ENCODE peak calls at places on chromosomes 13 and 19, in seven cellular contexts. M, D, E, I, L, S and T are unnamed samples.

GRCh38 chr13:109668433-109669233 is 117.8 kb downstream of the IRS2 start:
- DNase-seq in M (no peak), D (no peak), E (no peak), I (no peak), L (no peak), S (no peak), T (no peak)

GRCh38 chr13:27339299-27339698 is 68.7 kb downstream of the RASL11A start:
- DNase-seq in M (no peak), D (peak), E (no peak), I (peak), L (no peak), S (no peak), T (peak)

GRCh38 chr13:77719128-77719527 is 21.6 kb downstream of the SLAIN1 start:
- DNase-seq in M (no peak), D (no peak), E (no peak), I (no peak), L (no peak), S (no peak), T (no peak)

GRCh38 chr13:51620165-51620983 is 36.1 kb downstream of the WDFY2 start:
- DNase-seq in M (peak), D (no peak), E (no peak), I (no peak), L (no peak), S (peak), T (peak)

GRCh38 chr13:30832845-30833332 is 73.2 kb upstream of the MEDAG start:
- DNase-seq in M (peak), D (peak), E (peak), I (peak), L (no peak), S (peak), T (peak)

GRCh38 chr13:93409001-93409400 is 182.4 kb downstream of the GPC6 start:
- DNase-seq in M (no peak), D (no peak), E (no peak), I (no peak), L (no peak), S (no peak), T (no peak)

GRCh38 chr13:94707400-94708021 is 4.8 kb downstream of the SOX21 start:
- DNase-seq in M (no peak), D (no peak), E (no peak), I (no peak), L (peak), S (no peak), T (no peak)

GRCh38 chr19:45899253-45899652 is 3.2 kb downstream of the MYPOP start:
- DNase-seq in M (no peak), D (no peak), E (no peak), I (no peak), L (peak), S (no peak), T (no peak)

GRCh38 chr13:108895220-108895704 is 265.9 kb downstream of the MYO16 start:
- DNase-seq in M (no peak), D (peak), E (no peak), I (peak), L (peak), S (no peak), T (peak)

GRCh38 chr13:88704600-88705275 is 1033.6 kb downstream of the SLITRK5 start:
- DNase-seq in M (no peak), D (peak), E (no peak), I (no peak), L (no peak), S (no peak), T (no peak)

GRCh38 chr13:109331898-109332297 is 454.5 kb downstream of the IRS2 start:
- DNase-seq in M (no peak), D (peak), E (no peak), I (peak), L (no peak), S (no peak), T (peak)

GRCh38 chr19:38731654-38732301 is 12.5 kb downstream of the CAPN12 start:
- DNase-seq in M (no peak), D (no peak), E (peak), I (no peak), L (peak), S (no peak), T (no peak)

GRCh38 chr19:10871711-10872550 is 578 bp downstream of the CARM1 start:
- DNase-seq in M (peak), D (peak), E (peak), I (no peak), L (peak), S (peak), T (no peak)

GRCh38 chr13:26663801-26664200 is 96.8 kb downstream of the GPR12 start:
- DNase-seq in M (no peak), D (no peak), E (no peak), I (no peak), L (no peak), S (no peak), T (no peak)

DNA sequence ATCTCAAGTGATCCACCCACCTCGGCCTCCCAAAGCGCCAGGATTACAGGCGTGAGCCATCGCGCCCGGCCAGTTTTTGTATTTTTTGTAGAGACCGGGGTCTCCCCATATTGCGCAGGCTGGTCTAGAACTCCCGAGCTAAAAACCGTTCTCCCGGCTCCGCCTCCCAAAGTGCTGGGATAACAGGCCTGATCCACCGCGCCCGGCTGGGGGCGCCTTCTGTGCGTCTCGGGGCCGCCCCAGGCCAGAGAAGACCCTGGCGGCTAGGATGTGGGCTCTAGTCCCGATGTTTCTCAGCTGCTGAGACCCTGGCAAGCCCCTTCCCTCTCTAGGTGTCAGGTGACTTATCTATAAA is 3.6 kb downstream of the ARHGAP45 start:
- DNase-seq in M (no peak), D (no peak), E (no peak), I (no peak), L (no peak), S (no peak), T (no peak)
- TF ChIP-seq CTCF in M (no peak), D (no peak), E (no peak), I (peak), L (no peak), S (no peak), T (peak)

DNA sequence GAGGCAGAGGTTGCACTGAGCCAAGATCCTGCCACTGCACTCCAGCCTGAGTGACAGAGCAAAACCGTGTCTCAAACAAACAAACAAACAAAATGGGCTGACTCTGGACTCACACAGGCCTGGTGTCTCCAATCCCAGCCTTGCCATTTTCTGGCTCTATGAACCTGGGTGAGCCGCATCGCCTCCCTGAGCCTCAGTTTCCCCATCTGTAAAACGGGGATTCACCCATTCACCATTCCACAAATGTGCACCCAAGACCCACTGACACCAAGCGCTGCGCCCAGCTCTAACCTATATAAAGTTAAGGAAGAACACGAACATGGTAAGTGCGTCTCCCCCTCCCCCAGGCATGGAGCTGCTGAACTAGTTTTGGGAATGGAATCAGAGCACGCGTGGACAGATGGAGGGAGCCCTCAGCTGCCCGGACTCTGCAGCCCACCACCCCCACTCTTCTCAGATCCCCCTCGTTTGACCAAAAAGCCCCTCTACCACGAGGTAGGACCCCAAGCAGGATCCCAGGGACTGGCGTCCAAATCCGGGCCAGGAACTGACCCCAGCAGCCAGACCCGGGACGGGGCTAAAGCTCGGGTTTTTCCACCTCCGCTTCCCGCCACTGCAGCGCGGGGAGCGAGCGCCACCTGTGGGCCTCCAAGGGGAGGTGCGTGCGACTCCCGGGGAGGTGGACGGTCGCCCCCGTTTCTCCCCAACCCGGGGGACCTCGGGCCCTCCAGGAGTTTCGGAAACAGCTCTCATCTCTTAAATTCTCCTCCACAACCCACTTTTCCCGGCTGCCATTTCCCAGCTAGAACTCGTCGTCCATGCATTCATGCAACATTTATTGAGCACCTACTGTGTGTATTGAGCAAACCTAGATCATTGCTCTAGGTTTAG is 33.0 kb upstream of the ADGRE5 start:
- DNase-seq in M (peak), D (peak), E (peak), I (no peak), L (peak), S (peak), T (peak)
- H3K4me3 ChIP-seq in M (peak), D (peak), E (no peak), I (peak), L (peak), S (peak), T (peak)

GRCh38 chr19:6340493-6341201 is 7.2 kb upstream of the ACER1 start:
- DNase-seq in M (no peak), D (no peak), E (no peak), I (no peak), L (no peak), S (no peak), T (no peak)
- TF ChIP-seq CTCF in M (no peak), D (no peak), E (no peak), I (no peak), L (no peak), S (no peak), T (no peak)

DNA sequence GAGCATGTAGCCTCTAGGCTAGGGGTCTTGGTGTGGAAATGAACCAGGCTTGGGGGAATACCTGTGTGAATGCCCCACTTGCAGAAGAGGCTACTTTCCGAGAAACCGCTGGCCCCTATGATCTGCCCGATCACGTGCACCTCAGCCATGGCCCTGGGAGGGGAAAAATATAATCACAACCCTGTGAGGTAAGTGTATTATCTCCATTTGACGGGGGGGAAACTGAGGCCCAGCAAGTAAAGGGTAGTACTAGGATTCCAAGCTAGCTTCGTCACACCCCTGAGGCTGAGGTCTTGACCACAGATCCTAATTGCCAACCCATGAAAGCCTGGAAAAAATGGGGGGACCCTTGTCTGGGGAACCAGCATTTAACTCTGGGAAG is 587 bp downstream of the B9D2 start:
- DNase-seq in M (no peak), D (no peak), E (no peak), I (no peak), L (no peak), S (no peak), T (no peak)
- H3K4me3 ChIP-seq in M (peak), D (peak), E (peak), I (peak), L (peak), S (peak), T (peak)

GRCh38 chr19:48292798-48293197 is 22.9 kb downstream of the ZNF114 start:
- DNase-seq in M (no peak), D (no peak), E (no peak), I (peak), L (peak), S (no peak), T (peak)

GRCh38 chr19:48287748-48288147 is 17.9 kb downstream of the ZNF114 start:
- DNase-seq in M (no peak), D (no peak), E (peak), I (no peak), L (no peak), S (no peak), T (no peak)

GRCh38 chr19:48290923-48291700 is 21.2 kb downstream of the ZNF114 start:
- DNase-seq in M (peak), D (peak), E (peak), I (peak), L (peak), S (peak), T (peak)

GRCh38 chr19:48295458-48295857 is 25.6 kb downstream of the ZNF114 start:
- DNase-seq in M (no peak), D (peak), E (no peak), I (no peak), L (no peak), S (no peak), T (no peak)

GRCh38 chr19:48290341-48290922 is 20.6 kb downstream of the ZNF114 start:
- DNase-seq in M (no peak), D (peak), E (no peak), I (peak), L (peak), S (no peak), T (peak)
- TF ChIP-seq CTCF in M (no peak), D (no peak), E (no peak), I (peak), L (no peak), S (no peak), T (peak)

DNA sequence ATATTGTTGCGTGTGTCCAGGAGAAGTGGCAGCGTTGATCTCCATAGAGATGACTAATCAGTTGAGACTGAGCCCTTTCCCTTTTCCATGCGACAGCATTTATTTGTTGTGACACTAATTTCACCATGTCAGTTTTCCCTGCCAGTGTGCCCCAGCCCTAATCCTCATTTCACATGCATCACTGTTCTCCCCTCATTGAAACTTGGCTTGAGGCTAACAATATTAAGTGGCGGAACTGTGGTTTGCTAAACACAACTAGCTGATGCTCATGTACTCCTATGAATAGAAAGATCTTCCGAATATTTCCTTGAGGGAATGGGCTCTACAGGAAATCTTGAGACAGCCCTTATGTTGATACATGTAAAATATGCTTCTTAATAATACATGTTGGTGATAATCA is 258.6 kb downstream of the ATP8A2 start:
- DNase-seq in M (no peak), D (no peak), E (no peak), I (no peak), L (no peak), S (no peak), T (no peak)
- H3K4me3 ChIP-seq in M (no peak), D (no peak), E (no peak), I (no peak), L (no peak), S (no peak), T (no peak)

GRCh38 chr19:5230730-5231555 is 109.7 kb downstream of the PTPRS start:
- DNase-seq in M (no peak), D (no peak), E (no peak), I (no peak), L (no peak), S (no peak), T (no peak)

GRCh38 chr19:5229778-5230165 is 110.8 kb downstream of the PTPRS start:
- DNase-seq in M (no peak), D (no peak), E (no peak), I (no peak), L (no peak), S (no peak), T (no peak)

GRCh38 chr19:5231857-5232503 is 108.6 kb downstream of the PTPRS start:
- DNase-seq in M (no peak), D (no peak), E (no peak), I (no peak), L (no peak), S (no peak), T (no peak)

GRCh38 chr19:5228490-5228889 is 112.1 kb downstream of the PTPRS start:
- DNase-seq in M (no peak), D (no peak), E (no peak), I (no peak), L (no peak), S (no peak), T (no peak)

DNA sequence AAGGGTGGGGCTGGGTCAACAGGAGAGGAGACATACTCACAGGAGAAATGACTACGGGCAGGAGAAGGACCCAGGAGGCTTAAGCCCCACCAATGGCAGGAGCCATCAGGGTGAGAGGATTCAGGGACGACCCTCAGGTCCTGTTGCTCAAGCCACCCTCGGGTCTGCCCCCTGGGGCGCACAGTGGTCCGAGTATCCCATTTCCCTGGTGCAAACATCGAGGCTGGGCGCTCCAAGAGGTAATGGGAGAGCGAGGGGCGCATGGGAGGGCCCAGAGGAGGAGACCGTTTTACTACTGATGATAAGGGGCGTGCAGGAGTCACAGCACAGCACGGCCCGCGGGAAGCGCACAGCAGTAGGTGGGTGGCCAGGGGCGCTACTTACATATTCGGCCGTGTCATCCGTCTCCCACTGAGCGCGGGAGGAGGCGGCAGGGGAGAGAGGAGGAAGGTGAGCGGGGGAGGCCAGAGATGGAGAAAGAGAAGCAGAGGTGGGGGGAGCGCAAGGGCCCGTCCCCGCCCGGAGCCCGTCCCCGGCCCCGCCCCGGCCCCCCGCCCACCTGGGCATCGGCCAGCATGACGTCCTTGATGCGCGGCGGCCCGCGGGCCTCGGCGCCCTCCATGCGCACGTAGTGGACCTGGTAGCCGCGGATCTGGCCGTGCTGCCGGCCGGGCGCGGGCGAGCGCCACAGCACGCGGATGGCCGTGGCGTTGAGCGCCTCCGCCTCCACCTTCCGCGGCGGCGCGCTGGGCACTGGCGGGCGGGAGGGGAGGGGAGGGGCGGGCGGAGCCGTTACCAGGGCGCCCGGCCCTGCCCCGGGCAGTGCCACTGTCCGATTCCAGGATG is 111.5 kb downstream of the PTPRS start:
- DNase-seq in M (no peak), D (no peak), E (no peak), I (no peak), L (no peak), S (no peak), T (no peak)
- TF ChIP-seq CTCF in M (no peak), D (no peak), E (no peak), I (no peak), L (no peak), S (no peak), T (no peak)

GRCh38 chr19:42250249-42250665 is 4.7 kb downstream of the ERF start:
- DNase-seq in M (no peak), D (no peak), E (peak), I (no peak), L (no peak), S (peak), T (no peak)
- H3K4me3 ChIP-seq in M (peak), D (no peak), E (no peak), I (no peak), L (peak), S (peak), T (no peak)